ENCODE peak calls at places on chromosomes 16 and 17, in nine cellular contexts. K is AG04450, O is gastrocnemius medialis, T is body of pancreas, D is heart left ventricle, I is iPS DF 6.9, A is fibroblast of lung, X is tibial nerve, U is breast epithelium. R is an unnamed sample.

GRCh38 chr17:74960739-74961342 is 11.7 kb downstream of the HID1 start:
- DNase-seq in I (no peak), T (no peak), D (no peak), A (peak), X (no peak), K (peak), U (no peak), O (no peak), R (no peak)

GRCh38 chr16:1788095-1788707 is 5.3 kb downstream of the IGFALS start:
- DNase-seq in X (no peak), A (no peak), O (peak), I (no peak), U (no peak), D (peak), T (peak), K (no peak), R (no peak)

GRCh38 chr16:70380205-70380918 is 33.7 kb downstream of the DDX19A start:
- DNase-seq in A (peak), T (peak), U (peak), I (no peak), O (peak), D (peak), K (peak), X (no peak), R (peak)

GRCh38 chr17:62627904-62628603 is 584 bp downstream of the MRC2 start:
- DNase-seq in K (peak), A (peak), D (peak), I (no peak), X (no peak), O (no peak), T (no peak), U (peak), R (peak)

GRCh38 chr16:54027126-54027922 is 259.3 kb downstream of the IRX3 start:
- DNase-seq in O (no peak), X (no peak), K (peak), T (no peak), U (no peak), A (peak), D (no peak), I (no peak), R (peak)

GRCh38 chr17:35807371-35808144 is 1.7 kb upstream of the TAF15 start:
- DNase-seq in O (no peak), D (no peak), T (no peak), A (peak), I (no peak), U (no peak), X (no peak), K (no peak), R (no peak)

GRCh38 chr17:38575781-38576180 is 30.0 kb downstream of the SRCIN1 start:
- DNase-seq in K (no peak), U (peak), A (no peak), X (no peak), T (no peak), I (no peak), D (no peak), O (no peak), R (no peak)

GRCh38 chr16:88534731-88535141 is 35.5 kb upstream of the ZC3H18 start:
- DNase-seq in T (no peak), A (peak), I (no peak), X (no peak), D (no peak), U (no peak), K (no peak), O (peak), R (peak)

GRCh38 chr16:68246671-68247070 is 1.5 kb downstream of the PLA2G15 start:
- DNase-seq in D (peak), K (no peak), X (no peak), O (peak), A (no peak), T (no peak), I (no peak), U (no peak), R (no peak)

GRCh38 chr17:76892329-76892728 is 24.1 kb downstream of the MGAT5B start:
- DNase-seq in A (no peak), K (no peak), I (no peak), X (no peak), O (no peak), T (no peak), D (no peak), U (no peak), R (no peak)

GRCh38 chr17:13786000-13786598 is 184.4 kb upstream of the HS3ST3A1 start:
- DNase-seq in X (no peak), A (peak), O (no peak), K (peak), U (no peak), D (no peak), T (no peak), I (no peak), R (no peak)

DNA sequence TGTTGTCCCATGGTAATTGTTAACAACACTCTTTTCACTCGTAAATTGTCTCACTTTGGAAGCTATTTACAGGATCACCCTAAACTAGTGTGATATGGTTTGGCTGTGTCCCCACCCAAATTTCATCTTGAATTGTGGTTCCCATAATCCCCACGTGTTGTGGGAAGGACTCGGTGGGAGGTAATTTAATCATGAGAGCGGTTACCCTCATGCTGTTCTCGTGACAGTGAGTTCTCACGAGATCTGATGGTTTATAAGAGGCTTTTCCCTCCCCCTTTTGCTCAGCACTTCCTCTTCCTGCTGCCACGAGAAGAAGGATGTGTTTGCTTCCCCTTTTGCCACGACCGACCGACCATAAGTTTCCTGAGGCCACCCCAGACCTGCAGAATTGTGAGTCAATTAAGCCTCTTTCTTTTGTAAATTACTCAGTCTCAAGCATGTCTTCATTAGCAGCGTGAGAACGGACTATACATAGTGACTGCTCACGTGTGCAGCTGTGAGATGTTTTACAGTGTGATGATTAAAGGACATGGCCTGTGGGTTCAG is 34.4 kb downstream of the DNAH3 start:
- DNase-seq in T (no peak), A (peak), X (no peak), O (no peak), I (no peak), D (no peak), U (no peak), K (no peak), R (no peak)
- H3K27ac ChIP-seq in T (no peak), A (no peak), X (no peak), O (no peak), I (no peak), D (no peak), U (no peak), K (no peak), R (no peak)

GRCh38 chr16:49011807-49012345 is 269.8 kb downstream of the CBLN1 start:
- DNase-seq in T (no peak), O (no peak), X (no peak), U (no peak), I (no peak), D (no peak), K (no peak), A (no peak), R (no peak)
- H3K27ac ChIP-seq in T (no peak), O (no peak), X (no peak), U (no peak), I (no peak), D (no peak), K (no peak), A (no peak), R (no peak)

GRCh38 chr17:4604111-4604644 is 19.8 kb downstream of the SMTNL2 start:
- DNase-seq in A (peak), T (no peak), U (peak), I (no peak), O (peak), K (no peak), X (no peak), D (peak), R (no peak)

GRCh38 chr17:4600563-4600962 is 16.2 kb downstream of the SMTNL2 start:
- DNase-seq in U (no peak), K (no peak), D (peak), X (no peak), O (peak), T (no peak), A (no peak), I (no peak), R (no peak)

GRCh38 chr17:4599505-4600281 is 15.4 kb downstream of the SMTNL2 start:
- DNase-seq in I (no peak), T (no peak), A (peak), D (peak), K (no peak), U (peak), O (peak), X (no peak), R (no peak)

GRCh38 chr17:4601326-4601725 is 17.0 kb downstream of the SMTNL2 start:
- DNase-seq in X (no peak), T (no peak), O (no peak), K (no peak), D (no peak), A (no peak), I (no peak), U (no peak), R (no peak)

GRCh38 chr17:4602041-4602440 is 17.7 kb downstream of the SMTNL2 start:
- DNase-seq in T (no peak), D (no peak), A (no peak), X (no peak), I (no peak), K (no peak), U (no peak), O (no peak), R (no peak)
- H3K27ac ChIP-seq in T (no peak), D (no peak), A (no peak), X (no peak), I (no peak), K (no peak), U (no peak), O (peak), R (no peak)

DNA sequence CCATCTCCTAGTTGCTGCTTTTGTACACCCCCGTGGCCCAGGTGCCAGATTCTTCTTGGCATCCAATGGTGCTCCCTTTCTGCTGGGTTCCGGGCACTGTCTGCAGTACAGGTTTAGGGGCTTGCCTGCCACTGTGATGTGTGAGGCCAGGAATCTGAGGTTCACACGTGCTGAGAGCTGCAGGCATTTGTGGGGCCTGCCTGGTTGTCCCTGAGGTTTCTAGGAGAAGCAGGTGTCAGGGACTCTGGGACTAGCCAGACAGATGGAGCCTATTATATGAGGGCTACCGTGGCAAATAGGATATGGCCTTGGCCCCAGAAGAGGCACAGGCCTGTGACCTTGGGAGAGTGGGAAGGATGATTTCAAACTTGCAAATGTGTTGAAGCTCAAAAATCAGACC is 29.3 kb downstream of the NDEL1 start:
- DNase-seq in K (no peak), A (no peak), D (no peak), X (no peak), T (no peak), U (no peak), I (no peak), O (no peak), R (no peak)
- H3K27ac ChIP-seq in K (no peak), A (no peak), D (no peak), X (no peak), T (no peak), U (no peak), I (no peak), O (no peak), R (peak)

GRCh38 chr17:283911-284675 is 68.5 kb downstream of the RPH3AL start:
- DNase-seq in U (no peak), D (no peak), K (no peak), O (no peak), T (peak), X (no peak), I (no peak), A (no peak), R (no peak)
- H3K27ac ChIP-seq in U (no peak), D (no peak), K (no peak), O (no peak), T (no peak), X (no peak), I (no peak), A (no peak), R (no peak)

GRCh38 chr17:3918372-3919122 is 2.3 kb upstream of the P2RX1 start:
- DNase-seq in I (no peak), O (no peak), D (no peak), T (no peak), U (no peak), A (no peak), K (no peak), X (no peak), R (no peak)
- H3K27ac ChIP-seq in I (no peak), O (no peak), D (no peak), T (no peak), U (no peak), A (no peak), K (no peak), X (no peak), R (peak)

DNA sequence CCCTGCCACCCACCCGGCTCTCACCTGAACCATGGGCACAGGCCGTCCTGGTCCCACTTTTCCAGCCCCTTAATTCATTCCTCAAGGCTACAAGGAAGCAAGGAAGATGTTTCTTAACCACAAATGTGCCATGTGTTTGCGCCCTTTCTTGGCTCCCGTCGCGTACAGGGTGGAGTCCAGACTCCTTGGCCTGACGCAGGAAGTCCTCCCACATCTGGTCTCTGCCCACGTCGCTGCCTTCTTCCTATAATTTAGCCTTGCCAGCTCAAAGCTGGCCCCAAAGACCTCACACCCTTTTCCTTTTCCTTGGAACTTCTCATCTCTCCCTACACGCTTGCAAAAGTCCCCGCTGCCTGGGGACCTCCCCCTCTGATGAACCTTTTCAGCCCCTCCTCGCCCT is 38.8 kb upstream of the BHLHA9 start:
- DNase-seq in O (peak), I (no peak), T (no peak), A (no peak), U (no peak), K (no peak), X (no peak), D (peak), R (no peak)
- H3K27ac ChIP-seq in O (no peak), I (no peak), T (no peak), A (no peak), U (no peak), K (no peak), X (no peak), D (no peak), R (no peak)

GRCh38 chr16:9092282-9092962 is 978 bp downstream of the HAPSTR1 start:
- DNase-seq in T (peak), O (peak), A (no peak), X (peak), I (no peak), D (peak), K (no peak), U (peak), R (peak)

GRCh38 chr16:9090101-9090959 is 1.1 kb upstream of the HAPSTR1 start:
- DNase-seq in T (peak), I (no peak), K (no peak), D (peak), A (no peak), U (no peak), O (peak), X (no peak), R (no peak)

GRCh38 chr16:9090960-9091866 is at the start of gene HAPSTR1:
- DNase-seq in X (peak), A (peak), D (peak), T (peak), K (peak), O (peak), I (peak), U (peak), R (peak)

GRCh38 chr16:9092963-9093477 is 1.6 kb downstream of the HAPSTR1 start:
- DNase-seq in O (peak), U (no peak), T (peak), A (no peak), K (no peak), X (no peak), I (no peak), D (peak), R (no peak)

DNA sequence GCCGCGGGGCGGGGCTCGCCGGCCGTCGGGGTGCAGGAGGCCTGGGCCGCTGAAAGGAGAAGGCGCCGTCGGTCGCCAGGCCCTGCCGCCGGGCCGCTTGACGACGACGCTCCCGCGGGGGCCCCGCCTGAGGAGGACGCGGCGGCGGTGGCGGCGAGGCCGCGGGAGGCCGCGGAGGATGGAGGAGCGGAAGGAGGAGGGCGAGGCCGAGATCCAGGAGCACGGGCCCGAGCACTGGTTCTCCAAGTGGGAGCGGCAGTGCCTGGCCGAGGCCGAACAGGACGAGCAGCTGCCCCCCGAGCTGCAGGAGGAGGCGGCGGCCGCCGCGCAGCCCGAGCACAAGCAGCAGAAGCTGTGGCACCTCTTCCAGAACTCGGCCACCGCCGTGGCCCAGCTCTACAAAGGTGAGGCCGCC is 430 bp downstream of the HAPSTR1 start:
- DNase-seq in X (peak), T (peak), D (peak), U (no peak), I (no peak), K (no peak), O (peak), A (no peak), R (peak)
- H3K27ac ChIP-seq in X (peak), T (peak), D (peak), U (peak), I (no peak), K (peak), O (peak), A (peak), R (peak)